ENCODE peak calls at places on chromosomes 7 and 10, in four cellular contexts. One of them, this sample, is unnamed.
A peak's percentile ranks its signal among the peaks of the same experiment; 100 is the strongest.

GRCh38 chr7:27182285-27182827 is 2.7 kb downstream of the HOXA11 start:
- DNase-seq in K562: no peak
- DNase-seq in SK-N-SH: no peak
- DNase-seq in WTC11: no peak
- DNase-seq in this sample: peak; percentile 35

GRCh38 chr10:89929282-89930026 is 228.1 kb downstream of the KIF20B start:
- DNase-seq in K562: no peak
- DNase-seq in SK-N-SH: no peak
- DNase-seq in WTC11: no peak
- DNase-seq in this sample: no peak

GRCh38 chr10:86372785-86373239 is 6.2 kb upstream of the GRID1 start:
- DNase-seq in K562: no peak
- DNase-seq in SK-N-SH: no peak
- DNase-seq in WTC11: peak; percentile 6
- DNase-seq in this sample: peak; percentile 35

GRCh38 chr7:128810473-128810872 is 18.7 kb downstream of the CCDC136 start:
- DNase-seq in K562: no peak
- DNase-seq in SK-N-SH: no peak
- DNase-seq in WTC11: no peak
- DNase-seq in this sample: no peak

GRCh38 chr10:71288461-71288860 is 30.6 kb upstream of the SLC29A3 start:
- DNase-seq in K562: no peak
- DNase-seq in SK-N-SH: no peak
- DNase-seq in WTC11: no peak
- DNase-seq in this sample: no peak

GRCh38 chr10:132882481-132882951 is 59.9 kb downstream of the CFAP46 start:
- DNase-seq in K562: no peak
- DNase-seq in SK-N-SH: no peak
- DNase-seq in WTC11: no peak
- DNase-seq in this sample: no peak

GRCh38 chr10:42951486-42952251 is 125.2 kb upstream of the RET start:
- DNase-seq in K562: no peak
- DNase-seq in SK-N-SH: no peak
- DNase-seq in WTC11: peak; percentile 66
- DNase-seq in this sample: peak; percentile 81

GRCh38 chr7:123635551-123636359 is 19.9 kb upstream of the LMOD2 start:
- DNase-seq in K562: peak; percentile 42
- DNase-seq in SK-N-SH: peak; percentile 72
- DNase-seq in WTC11: no peak
- DNase-seq in this sample: no peak

GRCh38 chr7:39429421-39429820 is 136.8 kb upstream of the YAE1 start:
- DNase-seq in K562: no peak
- DNase-seq in SK-N-SH: no peak
- DNase-seq in WTC11: no peak
- DNase-seq in this sample: no peak

GRCh38 chr7:137957887-137958286 is 44.0 kb downstream of the CREB3L2 start:
- DNase-seq in K562: no peak
- DNase-seq in SK-N-SH: no peak
- DNase-seq in WTC11: no peak
- DNase-seq in this sample: no peak

GRCh38 chr7:140605337-140605736 is 35.3 kb downstream of the DENND2A start:
- DNase-seq in K562: no peak
- DNase-seq in SK-N-SH: no peak
- DNase-seq in WTC11: no peak
- DNase-seq in this sample: no peak

GRCh38 chr7:156106107-156106426 is 293.8 kb upstream of the SHH start:
- DNase-seq in K562: no peak
- DNase-seq in SK-N-SH: no peak
- DNase-seq in WTC11: no peak
- DNase-seq in this sample: no peak

GRCh38 chr7:6393667-6394056 is 54.1 kb downstream of the DAGLB start:
- DNase-seq in K562: no peak
- DNase-seq in SK-N-SH: no peak
- DNase-seq in WTC11: no peak
- DNase-seq in this sample: no peak

GRCh38 chr7:93704241-93704640 is 129.7 kb upstream of the CALCR start:
- DNase-seq in K562: no peak
- DNase-seq in SK-N-SH: no peak
- DNase-seq in WTC11: no peak
- DNase-seq in this sample: no peak

GRCh38 chr7:158689500-158689899 is 15.1 kb downstream of the NCAPG2 start:
- DNase-seq in K562: no peak
- DNase-seq in SK-N-SH: no peak
- DNase-seq in WTC11: no peak
- DNase-seq in this sample: no peak

GRCh38 chr7:34677491-34677890 is 19.5 kb downstream of the NPSR1 start:
- DNase-seq in K562: no peak
- DNase-seq in SK-N-SH: no peak
- DNase-seq in WTC11: no peak
- DNase-seq in this sample: no peak
- TF ChIP-seq TEAD4 in K562: no peak
- TF ChIP-seq TEAD4 in SK-N-SH: no peak
- TF ChIP-seq TEAD4 in WTC11: no peak
- TF ChIP-seq TEAD4 in this sample: no peak

GRCh38 chr10:44857363-44858016 is 53.6 kb upstream of the TMEM72 start:
- DNase-seq in K562: peak; percentile 88
- DNase-seq in SK-N-SH: peak; percentile 85
- DNase-seq in WTC11: peak; percentile 92
- DNase-seq in this sample: peak; percentile 97
- TF ChIP-seq TEAD4 in K562: no peak
- TF ChIP-seq TEAD4 in SK-N-SH: no peak
- TF ChIP-seq TEAD4 in WTC11: no peak
- TF ChIP-seq TEAD4 in this sample: no peak

DNA sequence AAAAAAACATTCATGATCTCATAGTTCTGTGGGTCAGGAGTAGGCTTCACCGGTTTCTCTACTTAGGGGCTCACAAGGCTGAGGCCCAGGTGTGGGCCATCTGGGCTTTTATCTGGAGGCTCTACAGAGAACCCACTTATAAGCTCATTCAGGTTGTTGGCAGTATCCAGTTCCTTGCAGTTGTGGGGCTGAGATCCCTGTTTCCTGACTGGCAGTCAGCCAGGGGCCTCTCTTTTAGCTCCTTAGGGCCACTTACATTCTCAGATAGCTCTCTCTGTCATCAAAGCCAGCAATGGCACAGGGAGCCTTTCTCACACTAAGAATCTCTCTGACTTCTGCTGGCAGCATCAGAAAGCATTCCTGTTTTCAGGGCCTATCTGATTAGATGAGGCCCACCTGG is 18.2 kb upstream of the HECTD2 start:
- DNase-seq in K562: no peak
- DNase-seq in SK-N-SH: no peak
- DNase-seq in WTC11: no peak
- DNase-seq in this sample: no peak
- TF ChIP-seq TEAD4 in K562: no peak
- TF ChIP-seq TEAD4 in SK-N-SH: no peak
- TF ChIP-seq TEAD4 in WTC11: no peak
- TF ChIP-seq TEAD4 in this sample: no peak

GRCh38 chr10:60288291-60288690 is 101.4 kb downstream of the ANK3 start:
- DNase-seq in K562: no peak
- DNase-seq in SK-N-SH: no peak
- DNase-seq in WTC11: no peak
- DNase-seq in this sample: no peak

GRCh38 chr10:60293797-60294196 is 95.9 kb downstream of the ANK3 start:
- DNase-seq in K562: no peak
- DNase-seq in SK-N-SH: no peak
- DNase-seq in WTC11: no peak
- DNase-seq in this sample: no peak

GRCh38 chr10:60289800-60290199 is 99.9 kb downstream of the ANK3 start:
- DNase-seq in K562: no peak
- DNase-seq in SK-N-SH: no peak
- DNase-seq in WTC11: no peak
- DNase-seq in this sample: no peak

GRCh38 chr10:60291354-60291930 is 98.2 kb downstream of the ANK3 start:
- DNase-seq in K562: no peak
- DNase-seq in SK-N-SH: no peak
- DNase-seq in WTC11: no peak
- DNase-seq in this sample: no peak

DNA sequence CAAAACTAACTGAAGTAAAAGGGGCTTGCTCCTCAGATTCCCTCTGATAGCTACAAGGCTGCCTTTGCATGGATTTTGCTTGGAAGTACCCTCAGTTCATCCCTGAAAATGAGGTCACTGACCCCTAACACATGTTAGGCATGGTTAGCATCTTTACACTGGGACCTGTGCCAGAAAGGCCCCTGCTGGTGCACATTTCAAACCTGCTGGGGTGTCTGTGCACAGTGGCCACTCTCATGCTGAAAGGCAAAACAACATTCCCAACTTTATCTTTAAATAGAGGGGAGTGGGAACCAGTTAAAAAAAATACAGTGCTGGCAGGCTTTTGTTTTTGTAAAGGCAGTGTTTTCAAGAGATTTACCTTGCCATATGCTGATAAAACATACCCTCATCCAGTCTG is 99.1 kb downstream of the ANK3 start:
- DNase-seq in K562: peak; percentile 43
- DNase-seq in SK-N-SH: peak; percentile 46
- DNase-seq in WTC11: no peak
- DNase-seq in this sample: no peak
- TF ChIP-seq TEAD4 in K562: no peak
- TF ChIP-seq TEAD4 in SK-N-SH: no peak
- TF ChIP-seq TEAD4 in WTC11: no peak
- TF ChIP-seq TEAD4 in this sample: no peak

DNA sequence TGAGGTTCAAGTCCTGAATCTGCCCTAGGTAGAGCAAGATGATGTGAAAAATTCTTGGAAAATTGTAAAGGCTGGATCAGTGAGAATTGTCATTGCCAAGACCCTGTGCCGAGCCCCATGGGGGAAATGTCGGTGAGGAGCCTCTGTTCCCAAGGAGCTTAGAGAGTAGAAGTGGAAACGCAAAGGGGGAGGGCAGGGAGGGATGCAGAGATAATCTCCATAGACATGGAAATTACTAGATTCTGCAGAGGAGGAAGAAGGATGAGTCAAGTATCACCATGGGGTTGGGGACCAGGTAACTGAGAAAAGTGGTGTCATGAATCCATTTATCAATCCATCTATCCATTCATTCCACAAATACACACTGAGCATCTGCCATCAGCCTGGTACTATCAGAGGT is 26.0 kb downstream of the DUSP5 start:
- DNase-seq in K562: no peak
- DNase-seq in SK-N-SH: no peak
- DNase-seq in WTC11: no peak
- DNase-seq in this sample: no peak
- TF ChIP-seq TEAD4 in K562: no peak
- TF ChIP-seq TEAD4 in SK-N-SH: no peak
- TF ChIP-seq TEAD4 in WTC11: no peak
- TF ChIP-seq TEAD4 in this sample: no peak

GRCh38 chr7:90425376-90425775 is 22.1 kb downstream of the CLDN12 start:
- DNase-seq in K562: no peak
- DNase-seq in SK-N-SH: no peak
- DNase-seq in WTC11: no peak
- DNase-seq in this sample: no peak

GRCh38 chr7:90424720-90425119 is 21.5 kb downstream of the CLDN12 start:
- DNase-seq in K562: no peak
- DNase-seq in SK-N-SH: no peak
- DNase-seq in WTC11: no peak
- DNase-seq in this sample: no peak

GRCh38 chr7:90421648-90422047 is 18.4 kb downstream of the CLDN12 start:
- DNase-seq in K562: no peak
- DNase-seq in SK-N-SH: no peak
- DNase-seq in WTC11: no peak
- DNase-seq in this sample: no peak
- TF ChIP-seq TEAD4 in K562: no peak
- TF ChIP-seq TEAD4 in SK-N-SH: no peak
- TF ChIP-seq TEAD4 in WTC11: no peak
- TF ChIP-seq TEAD4 in this sample: no peak

GRCh38 chr10:4243651-4244050 is 458.6 kb upstream of the KLF6 start:
- DNase-seq in K562: no peak
- DNase-seq in SK-N-SH: no peak
- DNase-seq in WTC11: no peak
- DNase-seq in this sample: no peak
- TF ChIP-seq TEAD4 in K562: no peak
- TF ChIP-seq TEAD4 in SK-N-SH: peak; percentile 97
- TF ChIP-seq TEAD4 in WTC11: no peak
- TF ChIP-seq TEAD4 in this sample: no peak

GRCh38 chr10:101939273-101939635 is 95.7 kb upstream of the KCNIP2 start:
- DNase-seq in K562: no peak
- DNase-seq in SK-N-SH: no peak
- DNase-seq in WTC11: no peak
- DNase-seq in this sample: no peak
- TF ChIP-seq TEAD4 in K562: no peak
- TF ChIP-seq TEAD4 in SK-N-SH: no peak
- TF ChIP-seq TEAD4 in WTC11: no peak
- TF ChIP-seq TEAD4 in this sample: no peak